ENCODE peak calls at places on chromosome 5, in four cellular contexts. One of them, this sample, is unnamed.

GRCh38 chr5:175816348-175816747 is 55.0 kb upstream of the CPLX2 start:
- DNase-seq in BJ: no peak
- DNase-seq in ascending aorta: no peak
- DNase-seq in mammary epithelial cell: peak
- DNase-seq in this sample: peak

GRCh38 chr5:142426129-142426641 is 101.4 kb upstream of the SPRY4 start:
- DNase-seq in BJ: no peak
- DNase-seq in mammary epithelial cell: no peak
- DNase-seq in ascending aorta: no peak
- DNase-seq in this sample: no peak

GRCh38 chr5:151427258-151427657 is 20.1 kb upstream of the SLC36A1 start:
- DNase-seq in ascending aorta: no peak
- DNase-seq in mammary epithelial cell: no peak
- DNase-seq in BJ: no peak
- DNase-seq in this sample: no peak

GRCh38 chr5:179720222-179720621 is 12.4 kb upstream of the MAML1 start:
- DNase-seq in ascending aorta: no peak
- DNase-seq in BJ: no peak
- DNase-seq in mammary epithelial cell: no peak
- DNase-seq in this sample: no peak

GRCh38 chr5:172679621-172680212 is 38.7 kb downstream of the NEURL1B start:
- DNase-seq in BJ: no peak
- DNase-seq in ascending aorta: no peak
- DNase-seq in mammary epithelial cell: no peak
- DNase-seq in this sample: no peak

GRCh38 chr5:158759276-158759675 is 340.4 kb downstream of the EBF1 start:
- DNase-seq in ascending aorta: no peak
- DNase-seq in BJ: no peak
- DNase-seq in mammary epithelial cell: no peak
- DNase-seq in this sample: no peak

GRCh38 chr5:90747175-90747574 is 188.6 kb downstream of the ADGRV1 start:
- DNase-seq in BJ: no peak
- DNase-seq in ascending aorta: no peak
- DNase-seq in mammary epithelial cell: peak
- DNase-seq in this sample: no peak

GRCh38 chr5:124706729-124707361 is 39.6 kb downstream of the ZNF608 start:
- DNase-seq in mammary epithelial cell: no peak
- DNase-seq in BJ: no peak
- DNase-seq in ascending aorta: no peak
- DNase-seq in this sample: no peak

GRCh38 chr5:1431896-1432295 is 13.3 kb downstream of the SLC6A3 start:
- DNase-seq in BJ: no peak
- DNase-seq in ascending aorta: no peak
- DNase-seq in mammary epithelial cell: no peak
- DNase-seq in this sample: peak

GRCh38 chr5:34483442-34484033 is 172.6 kb upstream of the RAI14 start:
- DNase-seq in BJ: no peak
- DNase-seq in mammary epithelial cell: no peak
- DNase-seq in ascending aorta: no peak
- DNase-seq in this sample: no peak

GRCh38 chr5:163914911-163915310 is 409.5 kb downstream of the MAT2B start:
- DNase-seq in mammary epithelial cell: no peak
- DNase-seq in ascending aorta: no peak
- DNase-seq in BJ: no peak
- DNase-seq in this sample: no peak

GRCh38 chr5:132274050-132274869 is 16.8 kb downstream of the PDLIM4 start:
- DNase-seq in BJ: no peak
- DNase-seq in ascending aorta: peak
- DNase-seq in mammary epithelial cell: no peak
- DNase-seq in this sample: no peak

GRCh38 chr5:159514229-159514822 is 184.0 kb upstream of the IL12B start:
- DNase-seq in ascending aorta: no peak
- DNase-seq in mammary epithelial cell: no peak
- DNase-seq in BJ: no peak
- DNase-seq in this sample: no peak

GRCh38 chr5:181221792-181222629 is 1.1 kb upstream of the TRIM41 start:
- DNase-seq in BJ: peak
- DNase-seq in mammary epithelial cell: peak
- DNase-seq in ascending aorta: peak
- DNase-seq in this sample: peak

GRCh38 chr5:78574731-78575161 is 73.8 kb downstream of the LHFPL2 start:
- DNase-seq in ascending aorta: no peak
- DNase-seq in mammary epithelial cell: peak
- DNase-seq in BJ: no peak
- DNase-seq in this sample: no peak

GRCh38 chr5:40572947-40573346 is 106.8 kb upstream of the PTGER4 start:
- DNase-seq in ascending aorta: no peak
- DNase-seq in mammary epithelial cell: no peak
- DNase-seq in BJ: peak
- DNase-seq in this sample: no peak

GRCh38 chr5:57559110-57559635 is 76.6 kb upstream of the ACTBL2 start:
- DNase-seq in mammary epithelial cell: no peak
- DNase-seq in ascending aorta: no peak
- DNase-seq in BJ: no peak
- DNase-seq in this sample: no peak

GRCh38 chr5:122726990-122727616 is 47.8 kb upstream of the SNX2 start:
- DNase-seq in mammary epithelial cell: peak
- DNase-seq in ascending aorta: no peak
- DNase-seq in BJ: no peak
- DNase-seq in this sample: no peak

GRCh38 chr5:37495210-37495609 is 116.1 kb downstream of the WDR70 start:
- DNase-seq in mammary epithelial cell: peak
- DNase-seq in ascending aorta: no peak
- DNase-seq in BJ: no peak
- DNase-seq in this sample: no peak

GRCh38 chr5:5141625-5142527 is 1.7 kb downstream of the ADAMTS16 start:
- DNase-seq in ascending aorta: no peak
- DNase-seq in mammary epithelial cell: peak
- DNase-seq in BJ: no peak
- DNase-seq in this sample: no peak

GRCh38 chr5:39826051-39826450 is 401.3 kb upstream of the DAB2 start:
- DNase-seq in BJ: no peak
- DNase-seq in ascending aorta: no peak
- DNase-seq in mammary epithelial cell: no peak
- DNase-seq in this sample: no peak

GRCh38 chr5:107809201-107810034 is 138.7 kb upstream of the EFNA5 start:
- DNase-seq in ascending aorta: no peak
- DNase-seq in mammary epithelial cell: no peak
- DNase-seq in BJ: no peak
- DNase-seq in this sample: no peak

GRCh38 chr5:129361441-129362025 is 98.6 kb upstream of the ADAMTS19 start:
- DNase-seq in mammary epithelial cell: no peak
- DNase-seq in BJ: no peak
- DNase-seq in ascending aorta: no peak
- DNase-seq in this sample: no peak
- TF ChIP-seq CTCF in mammary epithelial cell: peak
- TF ChIP-seq CTCF in BJ: peak
- TF ChIP-seq CTCF in ascending aorta: no peak
- TF ChIP-seq CTCF in this sample: peak

GRCh38 chr5:93635991-93636390 is 53.0 kb downstream of the NR2F1 start:
- DNase-seq in BJ: no peak
- DNase-seq in ascending aorta: no peak
- DNase-seq in mammary epithelial cell: no peak
- DNase-seq in this sample: no peak
- TF ChIP-seq CTCF in BJ: no peak
- TF ChIP-seq CTCF in ascending aorta: no peak
- TF ChIP-seq CTCF in mammary epithelial cell: no peak
- TF ChIP-seq CTCF in this sample: no peak

DNA sequence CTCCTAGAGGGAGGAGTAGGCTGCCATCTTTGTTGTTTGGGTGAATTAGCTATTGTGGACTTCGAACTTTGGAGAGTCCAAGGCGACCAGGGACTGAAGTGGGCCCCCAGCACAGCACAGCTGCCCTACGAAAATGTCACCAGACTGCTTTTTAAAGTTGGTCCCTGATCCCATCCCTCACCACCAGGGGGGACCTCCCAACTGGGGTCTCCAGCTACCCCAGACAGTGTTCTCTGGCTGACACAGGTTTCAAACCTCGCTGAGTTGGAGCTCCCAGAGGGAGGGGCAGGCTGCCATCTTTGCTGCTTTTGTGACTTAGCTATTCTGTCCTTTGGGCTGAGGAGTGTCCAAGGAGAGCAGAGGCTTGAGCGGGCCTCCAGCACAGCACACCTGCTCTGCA is 45.7 kb upstream of the ADRB2 start:
- DNase-seq in ascending aorta: no peak
- DNase-seq in mammary epithelial cell: no peak
- DNase-seq in BJ: no peak
- DNase-seq in this sample: no peak
- TF ChIP-seq CTCF in ascending aorta: no peak
- TF ChIP-seq CTCF in mammary epithelial cell: no peak
- TF ChIP-seq CTCF in BJ: no peak
- TF ChIP-seq CTCF in this sample: no peak

GRCh38 chr5:150321211-150321610 is 18.5 kb upstream of the ARSI start:
- DNase-seq in ascending aorta: no peak
- DNase-seq in BJ: no peak
- DNase-seq in mammary epithelial cell: no peak
- DNase-seq in this sample: no peak
- TF ChIP-seq CTCF in ascending aorta: no peak
- TF ChIP-seq CTCF in BJ: no peak
- TF ChIP-seq CTCF in mammary epithelial cell: no peak
- TF ChIP-seq CTCF in this sample: no peak

GRCh38 chr5:60299944-60300343 is 400.0 kb downstream of the DEPDC1B start:
- DNase-seq in BJ: no peak
- DNase-seq in mammary epithelial cell: peak
- DNase-seq in ascending aorta: no peak
- DNase-seq in this sample: no peak

GRCh38 chr5:60297658-60298057 is 402.3 kb downstream of the DEPDC1B start:
- DNase-seq in BJ: no peak
- DNase-seq in ascending aorta: no peak
- DNase-seq in mammary epithelial cell: no peak
- DNase-seq in this sample: no peak

GRCh38 chr5:60293518-60293917 is 400.0 kb upstream of the PDE4D start:
- DNase-seq in mammary epithelial cell: no peak
- DNase-seq in ascending aorta: no peak
- DNase-seq in BJ: no peak
- DNase-seq in this sample: no peak

DNA sequence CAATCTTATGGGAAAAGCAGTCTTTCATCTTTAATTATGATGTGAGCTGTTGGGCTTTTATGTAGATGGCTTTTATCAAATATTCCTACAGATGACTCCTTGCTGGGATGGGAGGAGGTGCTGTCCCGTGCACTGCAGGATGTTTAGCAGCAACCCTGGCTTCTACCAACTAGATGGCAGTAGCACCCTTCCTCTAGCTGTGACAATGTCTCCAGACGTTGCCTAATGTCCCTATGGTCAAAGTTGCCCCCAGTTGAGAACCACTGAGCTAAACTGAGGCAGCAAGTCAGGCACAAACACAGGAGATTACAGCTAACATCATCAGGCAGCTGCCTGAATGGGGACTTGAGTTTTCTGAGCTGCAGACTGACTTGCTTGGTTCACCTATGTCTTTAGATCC is 401.9 kb upstream of the PDE4D start:
- DNase-seq in mammary epithelial cell: peak
- DNase-seq in ascending aorta: no peak
- DNase-seq in BJ: no peak
- DNase-seq in this sample: no peak
- TF ChIP-seq CTCF in mammary epithelial cell: peak
- TF ChIP-seq CTCF in ascending aorta: peak
- TF ChIP-seq CTCF in BJ: peak
- TF ChIP-seq CTCF in this sample: peak

DNA sequence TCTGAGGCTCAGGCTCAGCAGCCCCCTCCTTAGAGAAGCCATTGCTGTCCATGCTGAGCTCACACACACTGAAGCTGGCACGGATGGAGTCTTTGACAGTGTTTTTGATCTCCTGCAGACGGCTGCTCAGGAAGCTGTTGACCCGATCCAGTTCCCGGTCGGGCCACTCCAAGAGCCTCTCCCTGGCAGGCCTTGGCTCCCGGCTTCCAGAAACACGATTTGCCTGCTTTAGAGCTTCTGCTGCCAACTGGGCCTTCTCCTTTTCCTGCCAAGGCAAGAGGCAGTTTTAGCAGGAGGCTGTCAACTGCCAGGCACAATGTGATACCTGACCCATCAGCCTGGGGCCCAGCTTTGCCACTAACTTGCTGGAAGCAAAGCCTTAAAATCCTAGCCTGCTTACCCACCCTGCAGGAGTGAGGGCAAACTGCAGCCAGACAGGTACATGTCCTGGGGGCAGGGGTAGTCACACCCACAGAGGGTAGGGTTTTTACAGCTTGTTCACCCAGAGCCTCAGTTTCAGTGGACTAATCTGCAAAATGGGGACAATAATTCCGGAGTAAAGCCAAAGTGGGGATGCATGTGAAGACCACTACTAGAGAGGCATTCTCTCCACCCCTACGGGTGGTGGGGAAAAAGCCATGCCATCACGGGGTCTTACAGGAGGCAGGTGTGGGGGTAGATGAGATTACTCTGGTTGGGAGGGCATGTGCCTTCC is 8.3 kb upstream of the DDX41 start:
- DNase-seq in mammary epithelial cell: no peak
- DNase-seq in BJ: no peak
- DNase-seq in ascending aorta: no peak
- DNase-seq in this sample: peak
- TF ChIP-seq CTCF in mammary epithelial cell: no peak
- TF ChIP-seq CTCF in BJ: no peak
- TF ChIP-seq CTCF in ascending aorta: no peak
- TF ChIP-seq CTCF in this sample: no peak

DNA sequence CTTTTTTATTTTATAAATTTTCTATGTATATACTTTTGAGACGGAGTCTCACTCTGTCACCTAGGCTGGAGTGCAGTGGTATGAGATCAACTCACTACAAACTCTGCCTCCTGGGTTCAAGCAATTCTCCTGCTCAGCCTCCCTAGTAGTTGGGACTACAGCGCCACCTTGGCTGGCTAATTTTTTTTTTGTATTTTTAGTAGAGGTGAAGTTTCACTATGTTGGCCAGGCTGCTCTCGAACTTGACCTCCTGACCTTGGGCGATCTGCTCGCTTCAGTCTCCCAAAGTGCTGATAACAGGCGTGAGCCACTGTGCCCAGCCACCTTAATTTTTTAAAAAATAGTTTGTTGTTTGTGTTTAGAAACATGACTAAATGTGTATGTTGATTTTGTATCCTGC is 76.6 kb downstream of the FBXO4 start:
- DNase-seq in ascending aorta: no peak
- DNase-seq in mammary epithelial cell: no peak
- DNase-seq in BJ: no peak
- DNase-seq in this sample: no peak
- TF ChIP-seq CTCF in ascending aorta: no peak
- TF ChIP-seq CTCF in mammary epithelial cell: no peak
- TF ChIP-seq CTCF in BJ: no peak
- TF ChIP-seq CTCF in this sample: no peak

This sample was measured in chondrocyte.